ENCODE peak calls at places on chromosome 19, in four cellular contexts. Y, Z, N and P are unnamed samples.

GRCh38 chr19:18503971-18504885 is 17.6 kb downstream of the ELL start:
- DNase-seq in Y (no peak), Z (no peak), N (peak), P (no peak)

GRCh38 chr19:42528354-42529247 is at the start of gene CEACAM1:
- DNase-seq in Y (no peak), Z (no peak), N (peak), P (no peak)

GRCh38 chr19:29690842-29691241 is 24.2 kb downstream of the C19orf12 start:
- DNase-seq in Y (no peak), Z (no peak), N (peak), P (peak)

GRCh38 chr19:29579308-29579910 is 26.7 kb upstream of the POP4 start:
- DNase-seq in Y (no peak), Z (no peak), N (no peak), P (no peak)

GRCh38 chr19:49954933-49955332 is 6.0 kb downstream of the SIGLEC11 start:
- DNase-seq in Y (no peak), Z (no peak), N (no peak), P (no peak)

GRCh38 chr19:1070931-1071791 is 4.2 kb downstream of the ARHGAP45 start:
- DNase-seq in Y (no peak), Z (no peak), N (no peak), P (no peak)

GRCh38 chr19:56103027-56103614 is 18.0 kb downstream of the ZNF787 start:
- DNase-seq in Y (no peak), Z (no peak), N (no peak), P (no peak)

GRCh38 chr19:6652214-6653094 is 17.5 kb downstream of the TNFSF14 start:
- DNase-seq in Y (no peak), Z (no peak), N (no peak), P (no peak)

GRCh38 chr19:13277104-13277809 is 127.0 kb downstream of the IER2 start:
- DNase-seq in Y (peak), Z (no peak), N (peak), P (peak)

GRCh38 chr19:6318772-6319171 is 14.6 kb downstream of the ACER1 start:
- DNase-seq in Y (no peak), Z (no peak), N (no peak), P (no peak)

GRCh38 chr19:38834590-38834989 is 3.0 kb upstream of the ECH1 start:
- DNase-seq in Y (no peak), Z (no peak), N (no peak), P (no peak)

GRCh38 chr19:10352764-10353671 is 13.6 kb upstream of the ICAM3 start:
- DNase-seq in Y (no peak), Z (peak), N (no peak), P (no peak)

GRCh38 chr19:18745931-18746330 is 45.2 kb downstream of the COMP start:
- DNase-seq in Y (no peak), Z (no peak), N (no peak), P (no peak)

GRCh38 chr19:52138614-52139290 is 986 bp downstream of the ZNF616 start:
- DNase-seq in Y (no peak), Z (peak), N (peak), P (peak)

GRCh38 chr19:308471-309205 is 17.4 kb upstream of the PLPP2 start:
- DNase-seq in Y (no peak), Z (no peak), N (no peak), P (no peak)

GRCh38 chr19:33150852-33151518 is 19.1 kb downstream of the WDR88 start:
- DNase-seq in Y (no peak), Z (no peak), N (no peak), P (no peak)

GRCh38 chr19:38852231-38853044 is 2.7 kb upstream of the HNRNPL start:
- DNase-seq in Y (no peak), Z (no peak), N (no peak), P (peak)

GRCh38 chr19:38700350-38700932 is 43.8 kb downstream of the CAPN12 start:
- DNase-seq in Y (no peak), Z (no peak), N (peak), P (no peak)

GRCh38 chr19:28508666-28509065 is 704.3 kb downstream of the UQCRFS1 start:
- DNase-seq in Y (no peak), Z (no peak), N (no peak), P (no peak)

GRCh38 chr19:58182989-58183821 is at the start of gene ZNF274:
- DNase-seq in Y (peak), Z (peak), N (peak), P (peak)

GRCh38 chr19:50383307-50383851 is 768 bp upstream of the POLD1 start:
- DNase-seq in Y (no peak), Z (no peak), N (no peak), P (no peak)

GRCh38 chr19:7832009-7832408 is 2.0 kb downstream of the EVI5L start:
- DNase-seq in Y (no peak), Z (no peak), N (no peak), P (no peak)

GRCh38 chr19:4773047-4773640 is 18.4 kb upstream of the FEM1A start:
- DNase-seq in Y (peak), Z (no peak), N (no peak), P (no peak)

GRCh38 chr19:5801796-5802616 is 2.9 kb upstream of the NRTN start:
- DNase-seq in Y (no peak), Z (no peak), N (no peak), P (no peak)

GRCh38 chr19:10454267-10454666 is 33.9 kb downstream of the PDE4A start:
- DNase-seq in Y (no peak), Z (peak), N (no peak), P (peak)

GRCh38 chr19:3821857-3822364 is 35.7 kb upstream of the MATK start:
- DNase-seq in Y (no peak), Z (peak), N (peak), P (peak)

GRCh38 chr19:53828531-53828930 is 4.4 kb upstream of the NLRP12 start:
- DNase-seq in Y (no peak), Z (no peak), N (no peak), P (no peak)

GRCh38 chr19:12865746-12866415 is 15.4 kb downstream of the DNASE2 start:
- DNase-seq in Y (no peak), Z (no peak), N (no peak), P (no peak)

GRCh38 chr19:2391118-2391725 is 31.2 kb downstream of the TMPRSS9 start:
- DNase-seq in Y (peak), Z (no peak), N (peak), P (peak)

GRCh38 chr19:17686027-17686511 is 2.1 kb downstream of the UNC13A start:
- DNase-seq in Y (no peak), Z (no peak), N (no peak), P (no peak)

GRCh38 chr19:7187605-7188339 is 106.4 kb downstream of the INSR start:
- DNase-seq in Y (no peak), Z (no peak), N (no peak), P (no peak)

GRCh38 chr19:50826492-50827240 is 3.1 kb upstream of the KLK1 start:
- DNase-seq in Y (no peak), Z (no peak), N (no peak), P (no peak)

GRCh38 chr19:3655402-3656072 is 28.9 kb upstream of the CACTIN start:
- DNase-seq in Y (no peak), Z (no peak), N (no peak), P (no peak)

GRCh38 chr19:3338541-3339181 is 27.7 kb upstream of the NFIC start:
- DNase-seq in Y (no peak), Z (no peak), N (no peak), P (no peak)

GRCh38 chr19:55877211-55877610 is 40.9 kb downstream of the NLRP4 start:
- DNase-seq in Y (no peak), Z (no peak), N (no peak), P (no peak)

GRCh38 chr19:12801466-12802266 is at the start of the genes PRDX2 and THSD8:
- DNase-seq in Y (no peak), Z (no peak), N (peak), P (peak)

GRCh38 chr19:57068921-57069697 is 50.7 kb upstream of the USP29 start:
- DNase-seq in Y (no peak), Z (no peak), N (peak), P (no peak)

GRCh38 chr19:36140289-36141038 is 598 bp downstream of the CAPNS1 start:
- DNase-seq in Y (no peak), Z (no peak), N (peak), P (peak)

GRCh38 chr19:52226652-52227051 is 36.8 kb downstream of the PPP2R1A start:
- DNase-seq in Y (no peak), Z (no peak), N (no peak), P (no peak)

GRCh38 chr19:11754663-11755062 is 12.1 kb upstream of the ZNF441 start:
- DNase-seq in Y (no peak), Z (no peak), N (no peak), P (no peak)
- TF ChIP-seq SUZ12 in Y (no peak), Z (no peak), N (no peak), P (no peak)

GRCh38 chr19:16661480-16662034 is 618 bp downstream of the TMEM38A start:
- DNase-seq in Y (no peak), Z (no peak), N (no peak), P (no peak)
- TF ChIP-seq SP1 in Y (peak), Z (no peak), N (no peak), P (no peak)

GRCh38 chr19:34341935-34342680 is 22.9 kb upstream of the GPI start:
- DNase-seq in Y (no peak), Z (no peak), N (no peak), P (no peak)

GRCh38 chr19:34348899-34349487 is 16.0 kb upstream of the GPI start:
- DNase-seq in Y (no peak), Z (no peak), N (no peak), P (no peak)

GRCh38 chr19:34343751-34344150 is 21.2 kb upstream of the GPI start:
- DNase-seq in Y (no peak), Z (no peak), N (no peak), P (no peak)

GRCh38 chr19:34347561-34348165 is 17.3 kb upstream of the GPI start:
- DNase-seq in Y (no peak), Z (no peak), N (no peak), P (no peak)

DNA sequence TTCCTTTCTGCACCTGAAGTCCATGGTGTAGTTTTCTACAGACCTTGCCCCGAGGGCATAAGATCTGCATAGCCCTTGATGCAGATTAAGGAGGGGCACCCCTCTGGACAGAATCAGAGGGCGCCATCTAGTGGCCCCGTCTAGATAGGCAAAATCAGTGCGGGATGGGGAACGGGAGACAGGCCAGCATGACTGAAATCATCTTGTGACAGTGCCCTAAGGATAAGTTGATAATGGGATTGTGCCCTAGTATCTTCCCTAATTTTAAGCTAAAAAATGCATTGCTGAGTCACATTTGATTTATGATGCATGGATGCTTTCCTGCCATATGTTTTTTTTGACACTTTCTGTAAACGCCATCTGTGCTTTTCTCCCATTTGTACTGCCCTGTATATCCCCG is 19.1 kb upstream of the GPI start:
- DNase-seq in Y (no peak), Z (peak), N (peak), P (peak)
- TF ChIP-seq SUZ12 in Y (no peak), Z (no peak), N (no peak), P (no peak)

DNA sequence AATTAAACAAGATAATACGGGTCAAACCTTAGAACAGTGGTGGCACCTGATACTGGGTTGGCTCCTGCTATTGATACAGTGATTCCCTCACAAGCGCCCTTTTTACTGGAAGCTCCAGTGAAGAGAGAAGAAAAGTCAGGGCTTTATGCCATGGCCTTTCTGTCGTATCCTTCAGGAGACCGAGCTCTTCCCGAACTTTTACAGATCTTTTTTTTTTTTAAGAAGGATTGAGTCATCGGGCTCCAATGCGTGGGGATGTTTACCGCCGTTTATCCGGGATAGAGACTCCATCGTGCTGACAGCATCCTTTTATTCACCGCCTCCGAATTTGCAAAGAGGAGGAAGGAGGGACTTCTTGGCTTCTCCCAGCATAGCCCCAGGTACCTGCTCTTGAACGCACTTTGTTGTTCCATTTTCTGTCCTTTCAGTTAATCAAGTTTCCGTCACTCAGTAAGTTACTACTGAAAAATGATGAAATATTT is 574 bp downstream of the ZNF227 start:
- DNase-seq in Y (no peak), Z (no peak), N (peak), P (peak)
- TF ChIP-seq SP1 in Y (no peak), Z (no peak), N (no peak), P (no peak)

GRCh38 chr19:46018729-46019251 is 4.1 kb downstream of the PGLYRP1 start:
- DNase-seq in Y (no peak), Z (no peak), N (no peak), P (no peak)

GRCh38 chr19:46020819-46021125 is 2.1 kb downstream of the PGLYRP1 start:
- DNase-seq in Y (no peak), Z (no peak), N (no peak), P (no peak)

GRCh38 chr19:46017874-46018675 is 4.8 kb downstream of the PGLYRP1 start:
- DNase-seq in Y (no peak), Z (no peak), N (no peak), P (no peak)

GRCh38 chr19:46017095-46017429 is 5.8 kb downstream of the PGLYRP1 start:
- DNase-seq in Y (no peak), Z (no peak), N (no peak), P (no peak)

DNA sequence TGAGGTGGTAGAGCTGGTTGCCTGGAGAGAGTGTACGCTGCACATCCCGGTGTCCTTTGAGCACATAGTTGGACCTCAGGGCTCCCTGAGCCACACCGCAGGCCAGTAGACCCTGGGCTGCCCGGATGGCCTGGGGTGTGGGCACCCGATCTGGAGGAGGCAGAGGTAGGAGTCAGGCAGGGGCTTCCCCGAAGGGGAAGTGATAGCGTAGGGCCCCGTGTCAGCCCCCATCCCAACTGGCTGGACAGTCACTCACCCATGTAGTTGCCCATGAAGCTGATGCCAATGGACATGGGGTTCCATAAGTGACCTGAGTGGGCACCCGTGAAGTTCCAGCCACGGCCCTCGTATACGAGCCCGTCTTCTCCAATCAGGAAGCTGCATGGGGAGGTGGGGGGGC is 3.6 kb downstream of the PGLYRP1 start:
- DNase-seq in Y (no peak), Z (no peak), N (no peak), P (no peak)
- TF ChIP-seq SUZ12 in Y (no peak), Z (no peak), N (no peak), P (no peak)

GRCh38 chr19:48749571-48750198 is 2.8 kb downstream of the FUT1 start:
- DNase-seq in Y (no peak), Z (no peak), N (no peak), P (no peak)
- TF ChIP-seq SP1 in Y (no peak), Z (no peak), N (no peak), P (no peak)